ENCODE peak calls at places on chromosome X, in eight cellular contexts. W is Peyer's patch, Z is natural killer cell, O is GM10248, T is globus pallidus, N is left ventricle myocardium inferior, M is BE2C, Y is COR-L47. K is an unnamed sample.

GRCh38 chrX:150694738-150695410 is 1.7 kb downstream of the MTMR1 start:
- DNase-seq in W (no peak), Z (no peak), O (peak; percentile 52), T (no peak), N (no peak), M (no peak), Y (no peak), K (no peak)

GRCh38 chrX:130378008-130378669 is 7.3 kb downstream of the GPR119 start:
- DNase-seq in W (no peak), Z (no peak), O (no peak), T (peak; percentile 35), N (no peak), M (no peak), Y (no peak), K (no peak)

GRCh38 chrX:153870791-153871360 is 15.1 kb downstream of the L1CAM start:
- DNase-seq in W (no peak), Z (no peak), O (no peak), T (no peak), N (no peak), M (no peak), Y (no peak), K (no peak)

GRCh38 chrX:55111578-55112254 is 22.9 kb downstream of the PAGE2 start:
- DNase-seq in W (no peak), Z (no peak), O (no peak), T (no peak), N (no peak), M (no peak), Y (no peak), K (no peak)

GRCh38 chrX:39839371-39839770 is 258.4 kb downstream of the BCOR start:
- DNase-seq in W (no peak), Z (no peak), O (no peak), T (no peak), N (no peak), M (no peak), Y (no peak), K (no peak)

GRCh38 chrX:105821471-105822081 is 763 bp upstream of the NRK start:
- DNase-seq in W (no peak), Z (no peak), O (no peak), T (no peak), N (no peak), M (no peak), Y (no peak), K (no peak)

GRCh38 chrX:28997716-28998115 is 410.5 kb downstream of the IL1RAPL1 start:
- DNase-seq in W (no peak), Z (no peak), O (no peak), T (no peak), N (no peak), M (no peak), Y (no peak), K (no peak)

GRCh38 chrX:16712825-16713155 is 321 bp upstream of the CTPS2 start:
- DNase-seq in W (no peak), Z (no peak), O (no peak), T (no peak), N (no peak), M (no peak), Y (no peak), K (no peak)

GRCh38 chrX:80810365-80810978 is 795 bp upstream of the BRWD3 start:
- DNase-seq in W (no peak), Z (no peak), O (no peak), T (no peak), N (no peak), M (no peak), Y (no peak), K (no peak)

GRCh38 chrX:71128915-71129765 is 10.7 kb downstream of the MED12 start:
- DNase-seq in W (peak; percentile 81), Z (peak; percentile 68), O (peak; percentile 65), T (peak; percentile 59), N (peak; percentile 59), M (peak; percentile 66), Y (no peak), K (peak; percentile 64)

K was measured in T-helper 2 cell.